ENCODE peak calls at places on chromosomes 12 and 14, in six cellular contexts. L is pancreas, O is iPS DF 6.9, G is bronchial epithelial cell, H is breast epithelium, U is lower lobe of right lung. E is an unnamed sample. For H3K27me3, the result is how much of the 10 kb centered on the place peaks cover.

GRCh38 chr12:8680533-8680932 is 17.3 kb upstream of the RIMKLB start:
- DNase-seq in L (no peak), O (no peak), G (no peak), H (no peak), U (no peak), E (no peak)

GRCh38 chr14:63174760-63175191 is 29.5 kb upstream of the RHOJ start:
- DNase-seq in L (no peak), O (peak), G (peak), H (no peak), U (no peak), E (peak)

GRCh38 chr12:100234166-100234565 is 32.7 kb downstream of the DEPDC4 start:
- DNase-seq in L (no peak), O (no peak), G (peak), H (no peak), U (no peak), E (peak)

GRCh38 chr12:21989819-21990412 is 48.7 kb upstream of the ABCC9 start:
- DNase-seq in L (no peak), O (no peak), G (peak), H (no peak), U (no peak), E (no peak)

GRCh38 chr14:52834440-52834842 is 43.0 kb upstream of the GNPNAT1 start:
- DNase-seq in L (no peak), O (no peak), G (peak), H (no peak), U (no peak), E (peak)

GRCh38 chr12:1916396-1917171 is 1.9 kb downstream of the CACNA2D4 start:
- DNase-seq in L (peak), O (no peak), G (no peak), H (no peak), U (peak), E (no peak)

GRCh38 chr12:107704056-107704455 is 18.5 kb downstream of the PWP1 start:
- DNase-seq in L (no peak), O (no peak), G (peak), H (no peak), U (no peak), E (no peak)

GRCh38 chr14:100106260-100106659 is 41.0 kb downstream of the EVL start:
- DNase-seq in L (no peak), O (no peak), G (no peak), H (peak), U (peak), E (no peak)

GRCh38 chr12:95396849-95397498 is 77.0 kb upstream of the METAP2 start:
- DNase-seq in L (no peak), O (no peak), G (peak), H (no peak), U (no peak), E (peak)

GRCh38 chr12:111887916-111888745 is 46.1 kb downstream of the MAPKAPK5 start:
- DNase-seq in L (no peak), O (no peak), G (no peak), H (no peak), U (peak), E (no peak)

GRCh38 chr12:3129301-3130052 is 52.3 kb downstream of the TSPAN9 start:
- DNase-seq in L (no peak), O (no peak), G (peak), H (no peak), U (no peak), E (peak)
- H3K27me3 ChIP-seq in L (under half), O (under half), G (under half), H (under half), U (under half), E (under half)

DNA sequence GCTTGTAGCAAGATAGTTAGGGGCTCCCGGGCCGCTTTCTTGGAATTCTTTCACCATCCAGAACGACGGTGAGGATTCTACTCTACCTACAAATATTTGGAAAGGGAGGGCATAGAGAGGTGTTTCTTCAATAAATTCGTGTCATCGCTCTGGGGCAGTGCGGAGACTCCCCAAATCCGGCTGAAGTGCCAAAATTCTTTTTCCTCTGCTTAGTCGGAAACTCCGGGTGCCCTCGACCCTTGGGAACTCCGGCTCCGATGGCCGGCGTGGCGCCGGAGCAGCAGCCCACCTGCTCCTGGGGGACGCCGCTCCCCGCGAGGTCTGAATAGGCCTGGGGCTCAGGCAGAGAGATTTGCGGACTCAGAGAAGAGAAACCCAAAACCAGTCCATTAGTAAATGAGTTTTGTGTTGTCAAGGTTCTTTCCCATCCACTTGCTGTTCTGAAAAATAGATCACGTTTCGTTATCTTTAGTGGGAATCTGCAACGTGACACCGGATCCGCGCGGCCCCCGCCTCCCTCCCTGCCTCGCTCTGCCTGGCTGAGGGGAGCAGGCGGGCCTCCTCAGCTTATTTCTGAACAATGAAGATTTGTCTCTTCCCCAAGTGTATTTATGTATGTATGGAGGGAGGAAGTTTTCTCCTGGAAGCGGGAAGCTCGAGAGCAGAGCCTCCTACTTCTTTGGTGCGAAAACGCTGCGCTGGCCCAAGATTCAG is 3.6 kb upstream of the SIX1 start:
- DNase-seq in L (no peak), O (no peak), G (no peak), H (no peak), U (no peak), E (no peak)
- H3K27me3 ChIP-seq in L (under half), O (half or more), G (under half), H (half or more), U (half or more), E (under half)

DNA sequence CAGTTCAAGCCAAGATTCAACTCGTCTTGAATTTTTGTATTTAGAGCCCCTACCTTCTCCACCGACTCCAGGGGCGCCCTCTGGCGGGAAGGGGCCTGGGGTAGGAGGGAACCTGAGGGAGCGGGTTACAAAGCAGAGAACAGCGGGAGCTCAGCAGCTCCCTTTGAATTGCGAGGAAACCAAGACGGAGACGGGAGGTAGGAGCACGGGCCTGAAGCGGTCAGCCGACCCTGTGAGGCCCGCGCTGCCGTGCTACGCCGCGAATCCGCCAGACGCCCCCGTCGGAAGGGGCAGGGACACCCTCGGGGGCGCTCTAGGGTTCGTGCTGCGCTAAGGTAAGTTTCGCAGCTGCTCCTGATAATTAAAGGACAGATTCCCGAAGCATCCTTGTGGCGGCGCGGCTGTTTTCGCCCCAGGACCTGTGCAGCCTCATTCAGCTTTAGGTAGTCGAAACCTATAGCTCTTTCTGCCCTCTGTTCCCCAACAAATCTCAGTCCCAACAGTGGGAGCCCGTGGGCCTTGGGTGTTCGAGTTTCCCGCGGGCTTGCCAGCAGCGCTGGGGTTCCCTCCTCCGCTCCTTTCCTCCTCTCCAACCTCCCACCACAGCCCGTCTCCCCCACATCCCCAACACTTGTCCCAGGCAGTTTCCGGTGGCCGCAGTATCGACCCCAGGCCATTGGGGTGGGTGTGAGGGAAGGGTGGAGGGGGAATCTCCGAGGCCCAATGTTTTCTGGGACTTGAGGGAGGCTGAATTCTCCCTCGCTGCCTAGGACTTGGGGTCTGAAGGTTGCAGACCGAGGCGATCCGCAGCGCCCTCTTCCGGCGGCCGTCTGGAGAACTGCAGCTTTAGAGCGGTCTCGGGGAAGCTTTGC is 5.1 kb upstream of the NKX2-1 start:
- DNase-seq in L (no peak), O (no peak), G (no peak), H (no peak), U (peak), E (no peak)
- H3K27me3 ChIP-seq in L (under half), O (half or more), G (under half), H (half or more), U (half or more), E (half or more)

DNA sequence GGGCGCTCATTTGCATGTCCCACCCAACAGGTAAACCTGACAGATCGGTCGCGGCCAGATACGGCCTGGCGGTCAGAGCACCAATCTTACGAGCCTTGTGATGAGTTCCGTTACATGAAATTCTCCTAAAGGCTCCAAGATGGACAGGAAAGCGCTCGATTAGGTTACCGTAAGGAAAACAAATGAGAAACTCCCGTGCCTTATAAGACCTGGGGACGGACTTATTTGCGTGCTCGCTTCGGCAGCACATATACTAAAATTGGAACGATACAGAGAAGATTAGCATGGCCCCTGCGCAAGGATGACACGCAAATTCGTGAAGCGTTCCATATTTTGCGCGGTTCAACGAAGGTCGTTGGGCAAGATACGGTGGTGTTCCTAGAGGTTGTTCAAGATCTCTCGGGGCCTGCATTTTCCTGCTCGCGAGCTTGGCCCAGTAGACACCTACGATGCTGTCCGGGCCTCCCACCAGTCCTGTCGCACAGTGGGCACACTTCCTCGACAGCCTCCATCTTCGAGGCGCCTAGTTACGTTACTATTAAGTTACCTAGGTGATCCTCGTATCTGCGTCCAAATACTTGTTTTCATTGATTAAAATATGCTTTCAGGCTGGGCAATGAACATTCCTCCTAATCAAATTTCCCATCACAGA is at the start of gene RNU6-7:
- DNase-seq in L (no peak), O (no peak), G (peak), H (no peak), U (peak), E (peak)
- H3K27me3 ChIP-seq in L (under half), O (under half), G (under half), H (under half), U (under half), E (under half)

GRCh38 chr12:48997719-48998496 is 1.3 kb downstream of the DDN start:
- DNase-seq in L (no peak), O (no peak), G (no peak), H (no peak), U (no peak), E (no peak)

GRCh38 chr12:48996794-48997718 is 2.1 kb downstream of the DDN start:
- DNase-seq in L (peak), O (no peak), G (peak), H (peak), U (peak), E (no peak)

GRCh38 chr12:49000346-49000745 is 1.2 kb upstream of the DDN start:
- DNase-seq in L (no peak), O (no peak), G (no peak), H (no peak), U (no peak), E (no peak)

GRCh38 chr12:48999371-49000131 is at the start of gene DDN:
- DNase-seq in L (no peak), O (no peak), G (no peak), H (no peak), U (peak), E (no peak)

DNA sequence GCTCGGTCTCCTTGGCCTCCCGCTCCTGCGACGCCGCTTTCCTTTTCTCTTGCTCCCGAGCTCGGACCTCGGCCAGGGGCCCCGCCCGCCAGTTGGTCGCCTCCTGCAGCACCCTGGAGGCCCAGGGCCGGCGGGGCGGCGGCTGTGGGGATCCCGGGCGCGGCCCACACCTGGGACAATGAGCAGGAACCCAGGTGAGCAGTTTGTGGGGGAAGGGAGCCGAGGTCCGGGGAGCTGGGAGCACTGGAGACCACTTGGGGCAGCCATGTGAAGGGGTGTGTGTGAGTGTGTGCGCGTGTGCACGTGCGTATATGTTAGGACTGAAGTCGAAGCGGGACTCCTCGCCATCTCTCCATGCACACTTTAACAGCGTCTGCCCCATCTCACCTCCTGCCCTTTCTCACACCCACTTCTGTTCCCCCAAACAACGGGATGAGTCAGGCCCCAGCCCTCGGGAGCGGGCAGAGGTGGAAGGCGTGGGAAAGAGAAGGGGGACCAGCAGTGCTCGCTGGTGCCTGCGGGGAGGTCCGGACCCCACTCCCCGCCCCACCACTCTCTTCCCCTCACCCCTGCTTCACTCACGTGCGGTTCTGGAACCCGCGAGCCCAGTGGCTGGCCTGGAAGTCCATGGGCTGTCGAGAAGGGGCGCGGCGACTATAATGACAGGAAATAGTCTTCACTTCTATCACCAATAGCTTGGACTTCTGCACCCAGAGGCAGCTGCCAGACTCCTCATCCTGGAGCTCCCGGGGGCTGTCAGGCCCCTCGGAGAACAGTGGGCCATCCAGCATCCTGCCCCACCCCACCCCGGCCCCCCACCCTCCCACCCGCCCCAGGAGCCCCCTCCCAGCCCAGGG is 450 bp downstream of the DDN start:
- DNase-seq in L (no peak), O (no peak), G (peak), H (no peak), U (peak), E (no peak)
- H3K27me3 ChIP-seq in L (under half), O (under half), G (under half), H (under half), U (half or more), E (under half)

GRCh38 chr12:53172352-53172751 is 8.2 kb upstream of the ZNF740 start:
- DNase-seq in L (no peak), O (no peak), G (no peak), H (peak), U (no peak), E (no peak)
- H3K27me3 ChIP-seq in L (under half), O (under half), G (under half), H (under half), U (under half), E (under half)

GRCh38 chr12:132323171-132324010 is 6.0 kb downstream of the GALNT9 start:
- DNase-seq in L (no peak), O (no peak), G (no peak), H (no peak), U (no peak), E (no peak)

GRCh38 chr12:132322206-132323132 is 6.9 kb downstream of the GALNT9 start:
- DNase-seq in L (no peak), O (no peak), G (no peak), H (no peak), U (peak), E (no peak)

GRCh38 chr12:132319991-132320570 is 9.3 kb downstream of the GALNT9 start:
- DNase-seq in L (no peak), O (no peak), G (no peak), H (no peak), U (peak), E (no peak)

GRCh38 chr12:132320767-132321211 is 8.6 kb downstream of the GALNT9 start:
- DNase-seq in L (no peak), O (no peak), G (no peak), H (no peak), U (peak), E (no peak)

DNA sequence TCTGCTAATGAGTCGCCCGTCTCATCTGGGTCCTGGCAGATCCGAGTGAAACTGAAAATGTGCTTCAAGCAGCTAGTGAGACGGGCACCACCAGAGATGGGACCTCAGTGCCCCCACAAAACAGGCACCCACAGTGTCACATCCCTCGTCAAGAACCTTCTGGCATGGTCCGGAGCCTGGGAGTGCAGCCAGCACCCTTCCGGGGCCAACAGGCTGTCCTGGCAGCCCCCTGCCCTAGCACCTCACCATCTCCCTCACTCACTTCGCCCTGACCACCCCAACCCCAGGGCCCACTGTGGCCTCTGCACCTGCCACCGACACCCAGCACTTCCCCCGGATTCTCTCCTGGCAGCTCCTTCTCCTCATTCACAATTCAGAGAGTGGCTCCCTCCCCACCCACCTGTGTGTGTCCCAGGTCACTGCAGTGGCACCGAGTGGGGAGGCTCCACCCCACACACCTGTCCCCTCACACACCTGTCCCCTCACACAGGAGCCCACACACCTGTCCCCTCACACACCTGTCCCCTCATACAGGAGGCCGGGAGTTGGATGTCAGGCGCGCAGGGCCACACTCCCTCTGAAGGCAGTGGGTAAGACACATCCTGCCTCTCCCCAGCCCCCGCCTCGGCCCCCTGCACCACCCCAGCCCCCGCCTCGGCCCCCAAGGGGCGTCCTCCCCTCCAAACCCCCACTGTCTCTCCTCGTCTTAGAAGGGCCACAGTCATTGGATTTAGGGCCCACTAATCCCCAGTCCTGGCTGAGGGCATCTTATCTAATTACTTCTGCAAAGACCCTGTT is 7.9 kb downstream of the GALNT9 start:
- DNase-seq in L (no peak), O (no peak), G (no peak), H (no peak), U (peak), E (no peak)
- H3K27me3 ChIP-seq in L (under half), O (under half), G (under half), H (half or more), U (half or more), E (under half)

GRCh38 chr12:116885496-116885895 is 4.3 kb upstream of the HRK start:
- DNase-seq in L (no peak), O (no peak), G (no peak), H (no peak), U (no peak), E (no peak)
- H3K27me3 ChIP-seq in L (under half), O (under half), G (under half), H (under half), U (under half), E (under half)

GRCh38 chr12:54166543-54167499 is 22.0 kb downstream of the SMUG1 start:
- DNase-seq in L (no peak), O (no peak), G (no peak), H (no peak), U (no peak), E (no peak)
- H3K27me3 ChIP-seq in L (under half), O (under half), G (under half), H (under half), U (under half), E (under half)

E was measured in mammary epithelial cell.